ENCODE peak calls at places on chromosome 11, in seven cellular contexts. A is fibroblast of lung, H is LoVo, N is HS-5, I is head of caudate nucleus, V is ACHN, D is EH. G is an unnamed sample.
A peak's percentile ranks its signal among the peaks of the same experiment; 100 is the strongest.

GRCh38 chr11:105229257-105229656 is 89.7 kb upstream of the CARD18 start:
- DNase-seq in A (peak; percentile 87), H (no peak), N (peak; percentile 16), I (no peak), V (no peak), D (peak; percentile 66), G (no peak)

GRCh38 chr11:15123849-15124248 is 9.1 kb downstream of the INSC start:
- DNase-seq in A (peak; percentile 65), H (peak; percentile 24), N (peak; percentile 92), I (no peak), V (peak; percentile 91), D (peak; percentile 95), G (peak; percentile 8)

GRCh38 chr11:118908931-118909618 is 16.7 kb downstream of the BCL9L start:
- DNase-seq in A (peak; percentile 95), H (no peak), N (no peak), I (peak; percentile 79), V (peak; percentile 61), D (peak; percentile 96), G (peak; percentile 92)

GRCh38 chr11:111166655-111167054 is 78.9 kb upstream of the POU2AF2 start:
- DNase-seq in A (no peak), H (no peak), N (no peak), I (no peak), V (no peak), D (no peak), G (no peak)

GRCh38 chr11:42812408-42812807 is 499.4 kb upstream of the API5 start:
- DNase-seq in A (no peak), H (no peak), N (no peak), I (no peak), V (no peak), D (no peak), G (no peak)

GRCh38 chr11:2521681-2522630 is 77.1 kb downstream of the KCNQ1 start:
- DNase-seq in A (no peak), H (no peak), N (no peak), I (peak; percentile 11), V (no peak), D (no peak), G (no peak)

GRCh38 chr11:35812850-35813249 is 131.0 kb upstream of the LDLRAD3 start:
- DNase-seq in A (no peak), H (no peak), N (no peak), I (no peak), V (no peak), D (no peak), G (no peak)

GRCh38 chr11:72623052-72623451 is 51.2 kb downstream of the PDE2A start:
- DNase-seq in A (no peak), H (no peak), N (no peak), I (no peak), V (no peak), D (no peak), G (no peak)

GRCh38 chr11:116710762-116711161 is 62.0 kb downstream of the BUD13 start:
- DNase-seq in A (no peak), H (no peak), N (no peak), I (no peak), V (no peak), D (no peak), G (no peak)

GRCh38 chr11:16099501-16099900 is 256.8 kb downstream of the SOX6 start:
- DNase-seq in A (no peak), H (no peak), N (no peak), I (no peak), V (no peak), D (peak; percentile 46), G (no peak)

GRCh38 chr11:36186340-36186739 is 102.9 kb downstream of the COMMD9 start:
- DNase-seq in A (peak; percentile 97), H (no peak), N (no peak), I (no peak), V (no peak), D (peak; percentile 73), G (peak; percentile 64)

GRCh38 chr11:17790453-17790852 is 55.9 kb downstream of the KCNC1 start:
- DNase-seq in A (peak; percentile 83), H (no peak), N (peak; percentile 53), I (no peak), V (no peak), D (peak; percentile 43), G (no peak)

GRCh38 chr11:79047356-79047755 is 393.5 kb downstream of the TENM4 start:
- DNase-seq in A (no peak), H (no peak), N (no peak), I (no peak), V (no peak), D (no peak), G (no peak)

GRCh38 chr11:66334605-66335442 is 1.4 kb downstream of the RIN1 start:
- DNase-seq in A (no peak), H (no peak), N (no peak), I (no peak), V (no peak), D (no peak), G (no peak)

GRCh38 chr11:67698247-67698646 is 23.8 kb upstream of the ALDH3B2 start:
- DNase-seq in A (no peak), H (no peak), N (no peak), I (no peak), V (peak; percentile 27), D (peak; percentile 25), G (peak; percentile 44)

GRCh38 chr11:82988936-82989627 is 82.6 kb downstream of the RAB30 start:
- DNase-seq in A (peak; percentile 15), H (no peak), N (no peak), I (peak; percentile 78), V (no peak), D (no peak), G (peak; percentile 59)

GRCh38 chr11:705646-706438 is at the start of gene EPS8L2:
- DNase-seq in A (no peak), H (peak; percentile 46), N (no peak), I (no peak), V (peak; percentile 59), D (peak; percentile 16), G (no peak)

GRCh38 chr11:6742260-6742659 is 29.5 kb downstream of the OR2AG2 start:
- DNase-seq in A (no peak), H (no peak), N (no peak), I (no peak), V (no peak), D (no peak), G (no peak)

GRCh38 chr11:121489823-121490222 is 37.1 kb upstream of the SORL1-AS1 start:
- DNase-seq in A (no peak), H (no peak), N (no peak), I (no peak), V (no peak), D (no peak), G (no peak)

GRCh38 chr11:103806130-103806900 is 230.1 kb upstream of the DDI1 start:
- DNase-seq in A (peak; percentile 92), H (no peak), N (no peak), I (no peak), V (peak; percentile 81), D (peak; percentile 81), G (no peak)

GRCh38 chr11:12215192-12215591 is 104.8 kb downstream of the MICAL2 start:
- DNase-seq in A (no peak), H (no peak), N (no peak), I (no peak), V (no peak), D (no peak), G (no peak)

GRCh38 chr11:121886005-121886739 is 229.8 kb downstream of the BLID start:
- DNase-seq in A (no peak), H (no peak), N (no peak), I (peak; percentile 27), V (no peak), D (peak; percentile 65), G (peak; percentile 87)

GRCh38 chr11:64687641-64688533 is 35.1 kb downstream of the NRXN2 start:
- DNase-seq in A (no peak), H (no peak), N (no peak), I (peak; percentile 53), V (no peak), D (no peak), G (no peak)

GRCh38 chr11:121586727-121587126 is 134.0 kb upstream of the SORL1-AS1 start:
- DNase-seq in A (no peak), H (peak; percentile 44), N (no peak), I (no peak), V (no peak), D (no peak), G (no peak)

GRCh38 chr11:18791175-18792065 is at the start of gene PTPN5:
- DNase-seq in A (no peak), H (no peak), N (no peak), I (peak; percentile 28), V (no peak), D (no peak), G (no peak)

GRCh38 chr11:3854660-3854976 is 846 bp upstream of the STIM1 start:
- DNase-seq in A (no peak), H (no peak), N (no peak), I (no peak), V (no peak), D (no peak), G (no peak)

GRCh38 chr11:96098511-96099241 is 174.8 kb upstream of the MTMR2 start:
- DNase-seq in A (peak; percentile 58), H (peak; percentile 33), N (no peak), I (peak; percentile 20), V (no peak), D (peak; percentile 54), G (peak; percentile 68)

GRCh38 chr11:103870821-103871309 is 165.6 kb upstream of the DDI1 start:
- DNase-seq in A (peak; percentile 19), H (no peak), N (no peak), I (no peak), V (no peak), D (no peak), G (no peak)

GRCh38 chr11:83156150-83156995 is 558 bp upstream of the PCF11 start:
- DNase-seq in A (peak; percentile 100), H (peak; percentile 99), N (peak; percentile 99), I (peak; percentile 98), V (peak; percentile 99), D (peak; percentile 100), G (peak; percentile 100)

GRCh38 chr11:134360050-134360835 is 28.5 kb downstream of the GLB1L2 start:
- DNase-seq in A (peak; percentile 49), H (no peak), N (no peak), I (peak; percentile 92), V (peak; percentile 53), D (peak; percentile 6), G (peak; percentile 27)

GRCh38 chr11:118635237-118635591 is 27.8 kb downstream of the PHLDB1 start:
- DNase-seq in A (no peak), H (no peak), N (no peak), I (no peak), V (no peak), D (no peak), G (no peak)

GRCh38 chr11:69411257-69411924 is 70.1 kb upstream of the LINC01488 start:
- DNase-seq in A (no peak), H (no peak), N (peak; percentile 13), I (no peak), V (no peak), D (peak; percentile 38), G (no peak)